ENCODE peak calls at places on chromosomes 16 and 17, in six cellular contexts. V is ovary, M is H1, X is tibial nerve, U is A549, S is K562. Z is an unnamed sample.

GRCh38 chr17:41026668-41027471 is at the start of gene KRTAP1-5:
- DNase-seq in U (no peak), V (no peak), X (no peak), M (no peak), S (no peak), Z (no peak)

GRCh38 chr17:64001091-64001579 is 3.0 kb downstream of the PRR29 start:
- DNase-seq in X (no peak), V (no peak), S (no peak), U (no peak), M (no peak), Z (no peak)

GRCh38 chr16:3879887-3880564 is 487 bp downstream of the CREBBP start:
- DNase-seq in U (peak), V (peak), M (no peak), X (peak), S (peak), Z (no peak)

GRCh38 chr17:3656353-3656752 is 12.0 kb downstream of the TAX1BP3 start:
- DNase-seq in V (no peak), S (no peak), U (no peak), X (no peak), M (no peak), Z (no peak)

GRCh38 chr16:22296225-22297113 is 740 bp upstream of the POLR3E start:
- DNase-seq in U (no peak), X (no peak), V (no peak), S (no peak), M (peak), Z (no peak)

GRCh38 chr17:44004761-44005526 is 522 bp downstream of the NAGS start:
- DNase-seq in V (peak), M (peak), S (no peak), U (no peak), X (no peak), Z (no peak)

GRCh38 chr17:38451840-38452529 is 23.7 kb downstream of the ARHGAP23 start:
- DNase-seq in X (no peak), V (peak), S (no peak), M (no peak), U (no peak), Z (no peak)

GRCh38 chr17:418421-418751 is 65.8 kb upstream of the RPH3AL start:
- DNase-seq in V (no peak), X (no peak), M (no peak), U (no peak), S (no peak), Z (no peak)

GRCh38 chr16:62051942-62052341 is 15.7 kb upstream of the CDH8 start:
- DNase-seq in S (no peak), M (no peak), U (no peak), X (no peak), V (no peak), Z (no peak)

GRCh38 chr17:63838586-63839184 is 3.8 kb downstream of the SMARCD2 start:
- DNase-seq in S (no peak), M (no peak), V (peak), X (peak), U (no peak), Z (peak)

GRCh38 chr16:23695756-23696155 is 17.1 kb downstream of the PLK1 start:
- DNase-seq in S (no peak), X (no peak), V (no peak), U (no peak), M (no peak), Z (no peak)

GRCh38 chr16:48126801-48127644 is 28.8 kb downstream of the ABCC12 start:
- DNase-seq in V (no peak), M (no peak), X (no peak), U (peak), S (no peak), Z (no peak)

GRCh38 chr16:47519543-47519942 is 58.4 kb downstream of the PHKB start:
- DNase-seq in U (no peak), M (no peak), V (no peak), X (no peak), S (no peak), Z (no peak)

GRCh38 chr17:42704495-42705494 is 22.5 kb downstream of the CNTNAP1 start:
- DNase-seq in S (no peak), X (no peak), M (no peak), V (no peak), U (no peak), Z (no peak)

GRCh38 chr16:48499822-48500440 is 110.0 kb downstream of the N4BP1 start:
- DNase-seq in X (peak), M (no peak), V (peak), S (no peak), U (no peak), Z (peak)

GRCh38 chr16:3469736-3470135 is 25.6 kb downstream of the C16orf90 start:
- DNase-seq in U (no peak), S (no peak), X (no peak), M (no peak), V (no peak), Z (no peak)

GRCh38 chr16:3971706-3972105 is 91.2 kb upstream of the CREBBP start:
- DNase-seq in S (no peak), M (no peak), X (no peak), V (no peak), U (no peak), Z (no peak)

GRCh38 chr17:5443728-5444127 is 4.8 kb upstream of the C1QBP start:
- DNase-seq in V (no peak), S (no peak), X (no peak), U (no peak), M (no peak), Z (no peak)

GRCh38 chr17:5434984-5435383 is 4.0 kb downstream of the C1QBP start:
- DNase-seq in V (no peak), X (no peak), M (no peak), S (no peak), U (no peak), Z (no peak)

GRCh38 chr17:5437721-5438317 is 1.1 kb downstream of the C1QBP start:
- DNase-seq in U (no peak), M (no peak), X (no peak), V (no peak), S (no peak), Z (no peak)

GRCh38 chr17:5439446-5439764 is 450 bp upstream of the C1QBP start:
- DNase-seq in S (no peak), U (no peak), V (no peak), M (no peak), X (no peak), Z (no peak)

GRCh38 chr17:5438716-5439445 is at the start of gene C1QBP:
- DNase-seq in U (peak), V (peak), S (peak), M (peak), X (peak), Z (peak)
- TF ChIP-seq POLR2A in U (peak), V (peak), S (peak), M (peak), X (no peak), Z (peak)

GRCh38 chr17:77322284-77322533 is 181.4 kb downstream of the SEC14L1 start:
- DNase-seq in S (no peak), V (no peak), X (no peak), M (no peak), U (no peak), Z (no peak)

GRCh38 chr17:77324227-77324626 is 183.5 kb downstream of the SEC14L1 start:
- DNase-seq in U (no peak), V (peak), M (no peak), X (no peak), S (no peak), Z (no peak)

GRCh38 chr17:77325537-77325825 is 184.7 kb downstream of the SEC14L1 start:
- DNase-seq in X (no peak), U (no peak), M (no peak), V (no peak), S (no peak), Z (no peak)

GRCh38 chr17:77322534-77323412 is 182.0 kb downstream of the SEC14L1 start:
- DNase-seq in V (peak), U (peak), M (no peak), S (peak), X (peak), Z (no peak)

GRCh38 chr17:77323413-77324171 is 182.8 kb downstream of the SEC14L1 start:
- DNase-seq in X (no peak), M (peak), S (peak), U (peak), V (peak), Z (no peak)
- H3K4me3 ChIP-seq in X (peak), M (no peak), S (peak), U (peak), V (no peak), Z (peak)

DNA sequence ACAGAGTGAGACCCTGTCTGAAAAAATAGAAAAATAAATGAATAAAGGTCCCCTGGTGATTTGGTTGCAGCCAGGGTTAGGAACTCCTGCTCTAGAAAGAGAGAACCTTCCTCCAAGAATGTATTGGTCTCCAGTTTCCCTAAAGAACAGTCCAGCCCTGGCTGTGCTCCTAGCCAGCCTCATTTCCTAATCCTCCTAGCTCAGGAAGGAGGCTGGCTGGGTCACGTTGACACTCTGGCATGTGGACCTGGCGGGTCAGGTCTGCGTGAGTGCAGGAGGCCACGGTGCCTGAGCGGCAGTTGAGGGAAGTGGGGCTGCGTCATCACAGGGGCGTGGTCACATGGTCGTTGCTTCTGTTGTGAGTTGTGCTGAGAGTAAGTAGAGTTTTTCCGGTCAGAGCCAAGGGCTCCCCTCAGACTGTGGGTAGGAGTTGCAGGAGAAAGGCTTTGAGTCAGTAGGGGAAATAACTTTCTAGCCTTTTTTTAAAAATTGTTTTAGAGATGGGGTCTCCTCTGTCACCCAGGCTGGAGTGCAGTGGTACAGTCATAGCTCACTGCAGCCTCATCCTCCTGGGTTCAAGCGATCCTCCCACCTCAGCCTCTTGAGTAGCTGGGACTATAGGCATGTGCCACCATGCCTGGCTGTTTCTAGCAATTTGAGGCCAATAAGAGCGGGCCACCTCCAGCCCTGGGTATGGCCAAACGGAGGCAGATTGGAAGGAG is 194.0 kb upstream of the CIBAR2 start:
- DNase-seq in X (peak), M (no peak), V (peak), U (no peak), S (peak), Z (peak)
- TF ChIP-seq EP300 in X (peak), M (no peak), V (no peak), U (no peak), S (peak), Z (no peak)

GRCh38 chr17:8799001-8799850 is at the start of gene MFSD6L:
- DNase-seq in X (no peak), V (no peak), S (no peak), U (no peak), M (peak), Z (no peak)
- TF ChIP-seq POLR2A in X (no peak), V (no peak), S (no peak), U (no peak), M (no peak), Z (no peak)

GRCh38 chr17:7931709-7932482 is at the start of the genes CNTROB and TRAPPC1:
- DNase-seq in X (peak), U (peak), S (peak), M (peak), V (peak), Z (peak)

GRCh38 chr17:7932483-7932891 is 481 bp downstream of the CNTROB start:
- DNase-seq in S (peak), U (peak), M (peak), X (peak), V (peak), Z (no peak)

GRCh38 chr17:7927596-7927995 is 2.1 kb downstream of the KCNAB3 start:
- DNase-seq in V (no peak), S (no peak), U (no peak), X (no peak), M (no peak), Z (no peak)

GRCh38 chr17:7930841-7931631 is 710 bp downstream of the TRAPPC1 start:
- DNase-seq in U (peak), S (no peak), V (no peak), M (no peak), X (no peak), Z (no peak)

GRCh38 chr17:7929158-7930029 is at the start of gene KCNAB3:
- DNase-seq in M (peak), V (peak), U (peak), X (no peak), S (peak), Z (no peak)
- H3K4me3 ChIP-seq in M (peak), V (peak), U (no peak), X (no peak), S (no peak), Z (peak)

DNA sequence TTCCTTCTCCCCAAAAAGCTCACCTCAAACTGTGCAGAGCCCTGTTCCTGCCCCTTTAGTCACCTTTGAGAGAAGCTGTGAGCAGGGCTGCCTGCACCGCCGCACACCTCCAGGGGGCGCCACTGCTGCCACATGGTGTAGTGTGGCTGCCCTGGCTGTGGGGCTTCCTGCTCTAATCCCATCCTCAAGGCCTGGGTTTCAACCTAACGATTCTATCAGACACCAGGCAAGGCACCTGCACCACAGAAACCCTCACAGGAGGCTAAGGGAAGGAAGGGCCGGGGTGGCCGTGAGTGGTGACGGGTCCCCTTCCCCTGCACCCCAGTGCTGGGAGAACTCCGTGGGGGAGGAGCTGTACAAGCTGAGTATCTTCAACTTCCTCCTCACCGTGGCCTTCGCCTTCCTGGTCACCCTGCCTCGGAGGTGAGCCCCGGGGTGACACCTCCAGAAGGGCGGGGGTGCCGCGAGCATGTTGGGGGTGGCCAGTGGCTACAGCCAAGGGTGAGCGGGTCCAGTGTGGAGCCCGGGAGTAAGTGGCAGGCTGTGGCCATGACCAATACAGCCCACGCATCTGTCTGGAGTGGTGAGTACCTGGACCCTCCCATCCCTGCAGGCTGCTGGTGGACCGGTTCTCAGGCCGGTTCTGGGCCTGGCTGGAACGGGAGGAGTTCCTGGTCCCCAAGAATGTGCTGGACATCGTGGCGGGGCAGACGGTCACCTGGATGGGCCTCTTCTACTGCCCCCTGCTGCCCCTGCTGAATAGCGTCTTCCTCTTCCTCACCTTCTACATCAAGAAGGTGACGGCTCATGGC is 7.0 kb downstream of the TMC8 start:
- DNase-seq in M (peak), U (no peak), X (no peak), S (peak), V (no peak), Z (no peak)
- TF ChIP-seq EP300 in M (no peak), U (no peak), X (no peak), S (no peak), V (no peak), Z (no peak)

GRCh38 chr16:89261691-89262563 is 44.4 kb downstream of the ZNF778 start:
- DNase-seq in X (no peak), M (no peak), S (no peak), U (no peak), V (no peak), Z (no peak)
- TF ChIP-seq POLR2A in X (no peak), M (no peak), S (no peak), U (no peak), V (no peak), Z (no peak)

GRCh38 chr16:30543067-30543466 is 8.4 kb upstream of the ZNF747 start:
- DNase-seq in M (no peak), U (no peak), X (no peak), V (no peak), S (no peak), Z (no peak)
- H3K4me3 ChIP-seq in M (no peak), U (no peak), X (no peak), V (no peak), S (no peak), Z (no peak)

Z was measured in esophagus muscularis mucosa.